ENCODE peak calls at places on chromosomes 13 and 19, in six cellular contexts. B, W, H, V, Z and J are unnamed samples.

GRCh38 chr19:16670291-16670690 is 9.4 kb downstream of the TMEM38A start:
- DNase-seq in B (no peak), H (no peak), Z (no peak), V (no peak), W (no peak), J (no peak)

GRCh38 chr19:29672933-29673336 is 7.7 kb downstream of the PLEKHF1 start:
- DNase-seq in B (peak; percentile 69), W (no peak), V (no peak), H (no peak), Z (peak; percentile 84), J (no peak)

GRCh38 chr19:47183579-47183978 is 47.4 kb downstream of the BBC3 start:
- DNase-seq in W (no peak), Z (no peak), H (no peak), V (no peak), B (no peak), J (no peak)

GRCh38 chr13:99665716-99666115 is 164.4 kb downstream of the TM9SF2 start:
- DNase-seq in V (no peak), W (no peak), Z (no peak), H (no peak), B (no peak), J (no peak)

GRCh38 chr13:22049384-22049783 is 378.5 kb downstream of the FGF9 start:
- DNase-seq in H (no peak), B (no peak), Z (no peak), W (no peak), V (no peak), J (no peak)

GRCh38 chr13:112170823-112171569 is 104.0 kb downstream of the SOX1 start:
- DNase-seq in V (no peak), B (no peak), W (no peak), Z (no peak), H (no peak), J (no peak)

GRCh38 chr19:2561221-2561620 is 85.3 kb downstream of the GADD45B start:
- DNase-seq in V (no peak), H (no peak), Z (no peak), W (no peak), B (no peak), J (no peak)

GRCh38 chr19:13842294-13843103 is 34.4 kb upstream of the NANOS3 start:
- DNase-seq in B (peak; percentile 61), H (peak; percentile 57), V (peak; percentile 73), Z (peak; percentile 78), W (no peak), J (no peak)

GRCh38 chr19:32174386-32175113 is 170.9 kb upstream of the ZNF507 start:
- DNase-seq in B (no peak), V (no peak), Z (no peak), W (no peak), H (no peak), J (no peak)